ENCODE peak calls at places on chromosomes 7 and 10, in five cellular contexts. F is SJSA1, U is right atrium auricular region, P is A549, X is body of pancreas. J is an unnamed sample.

GRCh38 chr7:114478384-114478783 is 63.8 kb downstream of the FOXP2 start:
- DNase-seq in U (no peak), F (no peak), P (no peak), X (no peak), J (no peak)

GRCh38 chr7:16028103-16028502 is 341.6 kb upstream of the MEOX2 start:
- DNase-seq in P (no peak), U (no peak), X (no peak), F (no peak), J (peak; percentile 37)

GRCh38 chr7:158838238-158838637 is 8.9 kb upstream of the ESYT2 start:
- DNase-seq in F (no peak), U (no peak), P (no peak), X (no peak), J (no peak)

GRCh38 chr10:95841711-95842498 is 65.9 kb upstream of the CC2D2B start:
- DNase-seq in X (peak; percentile 37), P (peak; percentile 35), U (no peak), F (no peak), J (peak; percentile 40)

GRCh38 chr7:8413600-8413999 is 19.8 kb upstream of the NXPH1 start:
- DNase-seq in P (no peak), F (no peak), X (no peak), U (no peak), J (no peak)

GRCh38 chr7:32347244-32347828 is 142.8 kb downstream of the LSM5 start:
- DNase-seq in F (no peak), X (no peak), P (peak; percentile 15), U (no peak), J (no peak)

GRCh38 chr10:68406111-68406814 is 814 bp downstream of the RUFY2 start:
- DNase-seq in U (no peak), X (peak; percentile 60), P (peak; percentile 62), F (peak; percentile 64), J (peak; percentile 55)

GRCh38 chr7:104230606-104231005 is 22.8 kb upstream of the ORC5 start:
- DNase-seq in X (no peak), P (no peak), F (no peak), U (no peak), J (no peak)

GRCh38 chr7:73595358-73595757 is 17.0 kb upstream of the TBL2 start:
- DNase-seq in F (no peak), X (no peak), U (no peak), P (no peak), J (no peak)

GRCh38 chr10:86020139-86020538 is 346.5 kb downstream of the GRID1 start:
- DNase-seq in U (no peak), X (peak; percentile 14), F (no peak), P (no peak), J (no peak)

GRCh38 chr7:27714831-27715444 is 25.0 kb upstream of the TAX1BP1 start:
- DNase-seq in U (no peak), X (no peak), F (no peak), P (no peak), J (peak; percentile 92)

GRCh38 chr10:62732841-62733653 is 71.5 kb upstream of the ADO start:
- DNase-seq in X (no peak), U (no peak), P (no peak), F (no peak), J (peak; percentile 95)

GRCh38 chr10:96995851-96996250 is 163.8 kb downstream of the LCOR start:
- DNase-seq in U (no peak), F (no peak), X (no peak), P (no peak), J (peak; percentile 9)

GRCh38 chr7:77479536-77480088 is 57.5 kb upstream of the PTPN12 start:
- DNase-seq in X (no peak), F (no peak), U (no peak), P (peak; percentile 33), J (peak; percentile 21)

GRCh38 chr10:114442115-114442630 is 37.9 kb upstream of the AFAP1L2 start:
- DNase-seq in P (no peak), U (no peak), X (no peak), F (no peak), J (no peak)

GRCh38 chr7:159218216-159219006 is 73.7 kb upstream of the VIPR2 start:
- DNase-seq in P (no peak), U (no peak), X (no peak), F (no peak), J (peak; percentile 3)

GRCh38 chr7:94087664-94088352 is 83.7 kb upstream of the BET1 start:
- DNase-seq in U (no peak), X (peak; percentile 53), F (no peak), P (peak; percentile 81), J (peak; percentile 62)

GRCh38 chr7:117259626-117260025 is 63.2 kb downstream of the WNT2 start:
- DNase-seq in U (no peak), P (no peak), F (no peak), X (no peak), J (peak; percentile 26)

GRCh38 chr7:100190059-100190711 is 12.5 kb downstream of the STAG3 start:
- DNase-seq in X (no peak), F (no peak), P (peak; percentile 58), U (no peak), J (peak; percentile 19)

GRCh38 chr10:1132584-1132983 is 76.4 kb downstream of the WDR37 start:
- DNase-seq in X (no peak), P (no peak), U (no peak), F (peak; percentile 34), J (no peak)

GRCh38 chr7:55072251-55072650 is 53.4 kb downstream of the EGFR start:
- DNase-seq in F (no peak), X (no peak), U (no peak), P (no peak), J (no peak)

GRCh38 chr10:122636953-122637352 is 62.7 kb downstream of the C10orf120 start:
- DNase-seq in U (no peak), P (no peak), F (no peak), X (peak; percentile 90), J (no peak)

GRCh38 chr10:1123198-1123597 is 67.0 kb downstream of the WDR37 start:
- DNase-seq in F (no peak), X (no peak), U (no peak), P (no peak), J (no peak)

GRCh38 chr7:119720541-119720940 is 552.4 kb upstream of the KCND2 start:
- DNase-seq in P (no peak), F (no peak), X (no peak), U (no peak), J (peak; percentile 68)

GRCh38 chr7:106855540-106856132 is 9.4 kb upstream of the PIK3CG start:
- DNase-seq in X (no peak), U (no peak), F (no peak), P (no peak), J (no peak)

GRCh38 chr7:12674861-12675260 is 12.6 kb upstream of the ARL4A start:
- DNase-seq in X (peak; percentile 54), P (no peak), U (no peak), F (no peak), J (peak; percentile 30)

GRCh38 chr10:102118867-102119266 is 1.3 kb downstream of the LDB1 start:
- DNase-seq in F (no peak), P (no peak), X (peak; percentile 34), U (no peak), J (no peak)

GRCh38 chr7:6242561-6242960 is 29.9 kb downstream of the CYTH3 start:
- DNase-seq in X (no peak), P (no peak), U (no peak), F (no peak), J (no peak)

DNA sequence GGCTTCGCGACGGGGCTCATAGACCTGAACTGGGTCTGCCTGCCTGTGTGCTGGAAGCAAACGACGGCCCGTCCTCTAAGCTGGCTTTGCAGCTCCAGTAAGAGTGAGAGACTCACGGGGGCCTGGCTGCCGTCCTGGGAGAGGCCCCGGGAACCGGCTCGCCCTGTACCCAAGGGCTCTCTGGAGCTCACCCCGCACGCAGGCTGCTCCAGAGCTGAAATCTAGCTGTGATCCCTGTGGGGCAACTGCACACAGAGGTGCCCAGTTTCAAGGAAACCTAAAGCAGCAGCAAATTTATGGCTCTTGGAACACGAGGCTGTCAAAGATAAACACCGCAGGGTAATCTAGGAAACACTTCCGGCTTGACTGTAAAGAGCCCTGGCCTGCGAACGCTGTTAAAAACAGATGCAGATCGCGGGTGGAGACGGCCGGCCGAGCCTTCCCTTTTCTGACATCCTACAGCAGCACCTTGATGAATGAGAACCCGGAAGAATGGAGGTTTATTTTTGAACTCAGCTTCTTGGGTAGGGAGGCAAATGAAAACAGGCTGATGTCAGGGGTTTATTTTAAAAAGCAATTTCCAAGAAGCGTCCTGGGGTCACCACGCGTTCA is 29.4 kb downstream of the AMZ1 start:
- DNase-seq in F (no peak), P (no peak), U (no peak), X (peak; percentile 32), J (no peak)
- H3K4me1 ChIP-seq in F (peaks cover 14% of the 10 kb centered on the region), P (no peaks in the 10 kb centered on the region), U (peaks cover 59% of the 10 kb centered on the region), X (peaks cover 11% of the 10 kb centered on the region), J (peaks cover 6% of the 10 kb centered on the region)

DNA sequence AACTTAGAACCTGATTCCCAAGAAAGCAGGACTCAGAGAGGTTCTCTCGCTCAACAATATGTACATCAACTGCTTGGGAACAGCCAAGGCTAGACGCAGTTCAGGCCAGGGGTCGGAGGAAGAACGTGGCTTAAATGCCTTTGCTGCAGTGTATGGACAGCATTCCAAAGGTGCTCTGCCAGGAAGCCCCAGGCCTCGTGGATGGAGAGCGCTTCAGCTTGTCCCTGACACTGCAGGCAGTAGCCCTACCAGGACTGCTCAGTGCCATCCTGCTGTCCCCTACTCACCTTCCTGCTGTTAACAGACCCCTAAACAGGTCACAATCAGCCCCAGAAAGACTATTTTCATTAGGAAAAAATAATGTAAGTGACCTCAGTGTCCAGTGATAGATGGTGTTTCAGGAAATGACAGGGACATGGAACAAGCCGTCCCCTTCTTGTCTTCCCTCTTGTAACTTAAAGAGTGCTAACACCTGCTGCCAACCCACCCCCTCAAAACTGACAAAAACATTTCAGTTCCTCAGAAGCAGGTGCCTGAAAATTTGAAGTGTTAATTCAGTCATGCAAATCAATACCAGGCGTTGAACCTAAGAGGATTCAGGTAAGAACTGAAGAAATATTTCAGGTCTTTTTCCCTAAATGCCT is 16.5 kb downstream of the CREB3L2 start:
- DNase-seq in P (no peak), X (no peak), U (no peak), F (no peak), J (no peak)
- H3K4me1 ChIP-seq in P (peaks cover 18% of the 10 kb centered on the region), X (peaks cover 59% of the 10 kb centered on the region), U (peaks cover 93% of the 10 kb centered on the region), F (peaks cover 38% of the 10 kb centered on the region), J (peaks cover 42% of the 10 kb centered on the region)

GRCh38 chr10:47414227-47414592 is 30.1 kb upstream of the ZNF488 start:
- DNase-seq in U (no peak), F (no peak), P (no peak), X (no peak), J (no peak)

GRCh38 chr10:47410862-47411261 is 26.8 kb upstream of the ZNF488 start:
- DNase-seq in X (no peak), F (no peak), U (no peak), P (no peak), J (no peak)

GRCh38 chr10:47413531-47414226 is 29.6 kb upstream of the ZNF488 start:
- DNase-seq in P (no peak), F (no peak), X (no peak), U (no peak), J (no peak)

GRCh38 chr10:47412177-47412730 is 28.2 kb upstream of the ZNF488 start:
- DNase-seq in U (peak; percentile 47), X (no peak), P (no peak), F (no peak), J (no peak)

DNA sequence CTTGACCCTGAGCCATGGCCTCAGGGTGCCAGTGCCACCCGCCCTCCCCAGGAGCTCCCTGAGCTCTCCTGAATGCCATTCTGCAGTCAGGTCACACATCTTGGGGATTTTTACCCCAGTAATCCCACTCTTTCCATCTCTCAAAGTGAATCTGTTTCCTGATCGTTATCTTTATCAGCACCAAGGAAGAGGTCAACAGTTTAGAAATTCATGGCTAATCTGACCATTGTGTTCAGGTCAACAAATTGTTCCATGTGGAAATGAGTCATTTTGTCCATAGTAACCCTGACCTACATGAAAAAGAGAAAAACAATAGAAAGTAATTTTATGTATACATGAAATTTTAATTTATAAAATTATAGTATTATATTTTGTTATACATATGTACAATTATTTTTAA is 28.8 kb upstream of the ZNF488 start:
- DNase-seq in F (no peak), X (no peak), U (no peak), P (no peak), J (no peak)
- H3K4me1 ChIP-seq in F (peaks cover 30% of the 10 kb centered on the region), X (no peaks in the 10 kb centered on the region), U (no peaks in the 10 kb centered on the region), P (peaks cover 23% of the 10 kb centered on the region), J (no peaks in the 10 kb centered on the region)

GRCh38 chr10:71736570-71737355 is 17.2 kb upstream of the C10orf105 start:
- DNase-seq in F (no peak), U (no peak), X (peak; percentile 40), P (no peak), J (no peak)
- H3K4me1 ChIP-seq in F (no peaks in the 10 kb centered on the region), U (peaks cover 37% of the 10 kb centered on the region), X (peaks cover 20% of the 10 kb centered on the region), P (no peaks in the 10 kb centered on the region), J (peaks cover 13% of the 10 kb centered on the region)

J was measured in mammary epithelial cell.